ENCODE peak calls at places on chromosomes 5 and 9, in six cellular contexts. G, D, S, Y, H and W are unnamed samples.

GRCh38 chr9:128621730-128622455 is 34.8 kb downstream of the DYNC2I2 start:
- DNase-seq in G (no peak), Y (no peak), S (no peak), H (no peak), D (no peak), W (no peak)

GRCh38 chr5:42564689-42565356 is 141.6 kb downstream of the GHR start:
- DNase-seq in G (no peak), H (no peak), Y (no peak), D (no peak), S (no peak), W (no peak)

GRCh38 chr5:132753135-132753987 is 6.1 kb downstream of the CCNI2 start:
- DNase-seq in D (peak; percentile 34), S (peak; percentile 34), H (no peak), G (no peak), Y (peak; percentile 30), W (peak; percentile 2)

GRCh38 chr9:136105398-136106135 is 10.5 kb upstream of the NACC2 start:
- DNase-seq in Y (no peak), D (peak; percentile 64), H (no peak), S (no peak), G (peak; percentile 66), W (no peak)

GRCh38 chr5:135441256-135441915 is 5.8 kb downstream of the DCANP1 start:
- DNase-seq in G (no peak), D (no peak), H (no peak), S (no peak), Y (no peak), W (no peak)

GRCh38 chr5:112628219-112628618 is 109.5 kb upstream of the APC start:
- DNase-seq in G (no peak), S (no peak), D (no peak), Y (peak; percentile 18), H (no peak), W (no peak)

GRCh38 chr5:160843240-160843639 is 8.8 kb downstream of the ATP10B start:
- DNase-seq in D (no peak), Y (no peak), G (no peak), S (no peak), H (no peak), W (no peak)

GRCh38 chr5:20286512-20286911 is 298.5 kb upstream of the CDH18 start:
- DNase-seq in D (peak; percentile 26), Y (no peak), H (peak; percentile 56), S (no peak), G (peak; percentile 16), W (no peak)

GRCh38 chr9:133166392-133166791 is 2.7 kb upstream of the GBGT1 start:
- DNase-seq in H (no peak), S (no peak), D (no peak), G (no peak), Y (no peak), W (no peak)

GRCh38 chr9:93061791-93062299 is 3.3 kb downstream of the SUSD3 start:
- DNase-seq in D (no peak), Y (no peak), H (no peak), G (no peak), S (peak; percentile 53), W (no peak)

GRCh38 chr5:77798448-77798847 is 22.3 kb upstream of the TBCA start:
- DNase-seq in Y (no peak), D (no peak), G (no peak), S (no peak), H (no peak), W (no peak)

GRCh38 chr5:96936431-96937221 is 746 bp downstream of the LNPEP start:
- DNase-seq in S (peak; percentile 56), Y (peak; percentile 17), H (no peak), G (no peak), D (peak; percentile 30), W (peak; percentile 39)

GRCh38 chr5:157591766-157592165 is 16.2 kb upstream of the ADAM19 start:
- DNase-seq in H (no peak), G (no peak), Y (no peak), D (no peak), S (no peak), W (no peak)

GRCh38 chr9:28453918-28454317 is 880.6 kb upstream of the C9orf72 start:
- DNase-seq in G (no peak), S (no peak), D (no peak), H (no peak), Y (no peak), W (no peak)

GRCh38 chr5:14457475-14457874 is 124.1 kb upstream of the OTULINL start:
- DNase-seq in S (no peak), G (no peak), Y (no peak), H (no peak), D (no peak), W (no peak)

GRCh38 chr5:36156619-36157018 is 4.7 kb downstream of the SKP2 start:
- DNase-seq in Y (no peak), D (peak; percentile 96), H (peak; percentile 11), S (no peak), G (peak; percentile 26), W (no peak)

GRCh38 chr5:77397686-77398300 is 94.3 kb downstream of the WDR41 start:
- DNase-seq in S (no peak), D (peak; percentile 49), Y (no peak), H (no peak), G (no peak), W (no peak)

GRCh38 chr5:80109549-80110478 is 74.7 kb downstream of the THBS4 start:
- DNase-seq in Y (no peak), S (no peak), H (no peak), G (no peak), D (no peak), W (no peak)

GRCh38 chr5:133818031-133818431 is 150.4 kb downstream of the C5orf15 start:
- DNase-seq in D (peak; percentile 16), Y (no peak), G (peak; percentile 9), S (no peak), H (no peak), W (no peak)

GRCh38 chr5:128472919-128473318 is 65.1 kb downstream of the FBN2 start:
- DNase-seq in G (no peak), D (no peak), Y (no peak), H (no peak), S (no peak), W (no peak)

GRCh38 chr9:134185536-134186011 is 21.2 kb upstream of the RNU6ATAC start:
- DNase-seq in H (no peak), S (peak; percentile 31), D (no peak), G (no peak), Y (no peak), W (no peak)

GRCh38 chr5:600551-601541 is 11.3 kb upstream of the CEP72 start:
- DNase-seq in S (no peak), G (no peak), D (no peak), H (no peak), Y (no peak), W (no peak)

GRCh38 chr9:24381205-24381604 is 164.5 kb downstream of the IZUMO3 start:
- DNase-seq in Y (no peak), D (no peak), G (no peak), S (no peak), H (no peak), W (no peak)

GRCh38 chr5:80083115-80083890 is 48.2 kb downstream of the THBS4 start:
- DNase-seq in H (peak; percentile 30), G (peak; percentile 69), Y (peak; percentile 54), S (peak; percentile 39), D (peak; percentile 78), W (peak; percentile 11)

GRCh38 chr9:75083188-75083976 is 4.6 kb downstream of the NMRK1 start:
- DNase-seq in G (no peak), D (no peak), H (no peak), S (peak; percentile 20), Y (peak; percentile 13), W (no peak)

GRCh38 chr5:113020461-113021273 is 44.1 kb downstream of the DCP2 start:
- DNase-seq in G (no peak), D (peak; percentile 66), Y (no peak), H (no peak), S (peak; percentile 32), W (no peak)

GRCh38 chr5:55702612-55703345 is 9.3 kb downstream of the SLC38A9 start:
- DNase-seq in G (no peak), H (no peak), Y (no peak), D (no peak), S (no peak), W (no peak)

GRCh38 chr9:133333566-133333965 is 2.4 kb downstream of the SURF6 start:
- DNase-seq in G (no peak), S (no peak), H (no peak), Y (no peak), D (no peak), W (no peak)

GRCh38 chr9:36450110-36450732 is 50.2 kb upstream of the RNF38 start:
- DNase-seq in D (peak; percentile 59), S (peak; percentile 25), G (peak; percentile 34), H (no peak), Y (peak; percentile 48), W (peak; percentile 16)